ENCODE peak calls at places on chromosomes 1 and 21, in nine cellular contexts. M is sigmoid colon, B is transverse colon, X is GM12892, D is GM12891, U is spleen, W is suprapubic skin, C is esophagus muscularis mucosa, P is K562. R is an unnamed sample.

GRCh38 chr1:237677979-237678378 is 212.7 kb downstream of the ZP4 start:
- DNase-seq in M (no peak), B (no peak), X (no peak), D (no peak), U (no peak), W (no peak), C (no peak), P (no peak), R (no peak)

GRCh38 chr1:25356441-25356840 is 18.3 kb downstream of the TMEM50A start:
- DNase-seq in M (no peak), B (no peak), X (no peak), D (no peak), U (no peak), W (no peak), C (no peak), P (no peak), R (no peak)

GRCh38 chr21:46118305-46118870 is 20.5 kb downstream of the COL6A2 start:
- DNase-seq in M (peak), B (no peak), X (peak), D (peak), U (peak), W (peak), C (no peak), P (no peak), R (no peak)

GRCh38 chr1:53413175-53414001 is 45.8 kb upstream of the DMRTB1 start:
- DNase-seq in M (peak), B (no peak), X (no peak), D (no peak), U (no peak), W (no peak), C (no peak), P (no peak), R (peak)

GRCh38 chr1:92826792-92827191 is 5.0 kb upstream of the RPL5 start:
- DNase-seq in M (no peak), B (no peak), X (no peak), D (no peak), U (no peak), W (no peak), C (no peak), P (peak), R (no peak)

GRCh38 chr1:76546354-76546933 is 320.8 kb upstream of the ST6GALNAC5 start:
- DNase-seq in M (no peak), B (no peak), X (no peak), D (no peak), U (no peak), W (no peak), C (no peak), P (no peak), R (no peak)

GRCh38 chr1:183780159-183780558 is 24.8 kb upstream of the RGL1 start:
- DNase-seq in M (no peak), B (no peak), X (no peak), D (no peak), U (no peak), W (no peak), C (no peak), P (no peak), R (no peak)

GRCh38 chr1:58768971-58769808 is 14.7 kb downstream of the JUN start:
- DNase-seq in M (peak), B (peak), X (no peak), D (no peak), U (peak), W (peak), C (no peak), P (peak), R (no peak)

GRCh38 chr21:46439906-46440305 is 18.8 kb upstream of the DIP2A start:
- DNase-seq in M (no peak), B (no peak), X (no peak), D (no peak), U (no peak), W (no peak), C (no peak), P (no peak), R (no peak)

DNA sequence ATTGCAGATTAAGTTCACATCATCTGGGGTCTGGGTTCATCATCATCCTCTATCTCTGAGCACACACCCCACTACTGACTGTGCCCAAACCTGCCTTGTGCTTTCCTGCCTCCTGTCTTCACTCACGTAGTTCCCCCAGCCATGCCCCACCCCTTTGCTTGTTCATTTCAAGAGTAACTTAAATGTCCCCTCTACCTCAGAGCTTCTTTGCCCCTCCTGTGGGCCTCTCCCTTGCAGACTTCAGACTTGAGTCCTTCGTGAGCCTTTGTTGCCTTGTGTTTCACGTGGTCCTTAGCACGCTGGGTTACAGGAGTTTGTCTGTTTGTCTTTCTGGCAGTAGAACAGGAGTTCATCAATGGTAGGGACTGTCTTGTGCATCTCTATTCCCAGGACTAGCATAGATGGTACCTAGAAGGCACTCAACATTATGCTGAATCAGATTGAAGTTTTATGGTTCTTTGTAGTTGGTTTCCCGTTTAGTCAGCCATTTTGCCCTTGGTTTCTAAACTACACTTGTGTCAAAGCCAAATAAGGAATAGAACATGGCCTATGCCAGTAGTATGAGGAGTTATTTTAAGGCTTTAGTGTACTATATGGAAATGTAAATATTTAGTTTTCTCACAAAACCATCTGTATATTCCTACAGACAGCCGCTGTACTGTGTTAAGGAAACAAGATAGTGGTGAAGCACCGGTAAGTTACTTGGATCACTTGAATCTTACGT is 86.2 kb downstream of the TTC3 start:
- DNase-seq in M (no peak), B (no peak), X (no peak), D (peak), U (no peak), W (no peak), C (no peak), P (no peak), R (no peak)
- TF ChIP-seq POLR2AphosphoS5 in M (no peak), B (no peak), X (peak), D (no peak), U (no peak), W (no peak), C (no peak), P (no peak), R (no peak)

DNA sequence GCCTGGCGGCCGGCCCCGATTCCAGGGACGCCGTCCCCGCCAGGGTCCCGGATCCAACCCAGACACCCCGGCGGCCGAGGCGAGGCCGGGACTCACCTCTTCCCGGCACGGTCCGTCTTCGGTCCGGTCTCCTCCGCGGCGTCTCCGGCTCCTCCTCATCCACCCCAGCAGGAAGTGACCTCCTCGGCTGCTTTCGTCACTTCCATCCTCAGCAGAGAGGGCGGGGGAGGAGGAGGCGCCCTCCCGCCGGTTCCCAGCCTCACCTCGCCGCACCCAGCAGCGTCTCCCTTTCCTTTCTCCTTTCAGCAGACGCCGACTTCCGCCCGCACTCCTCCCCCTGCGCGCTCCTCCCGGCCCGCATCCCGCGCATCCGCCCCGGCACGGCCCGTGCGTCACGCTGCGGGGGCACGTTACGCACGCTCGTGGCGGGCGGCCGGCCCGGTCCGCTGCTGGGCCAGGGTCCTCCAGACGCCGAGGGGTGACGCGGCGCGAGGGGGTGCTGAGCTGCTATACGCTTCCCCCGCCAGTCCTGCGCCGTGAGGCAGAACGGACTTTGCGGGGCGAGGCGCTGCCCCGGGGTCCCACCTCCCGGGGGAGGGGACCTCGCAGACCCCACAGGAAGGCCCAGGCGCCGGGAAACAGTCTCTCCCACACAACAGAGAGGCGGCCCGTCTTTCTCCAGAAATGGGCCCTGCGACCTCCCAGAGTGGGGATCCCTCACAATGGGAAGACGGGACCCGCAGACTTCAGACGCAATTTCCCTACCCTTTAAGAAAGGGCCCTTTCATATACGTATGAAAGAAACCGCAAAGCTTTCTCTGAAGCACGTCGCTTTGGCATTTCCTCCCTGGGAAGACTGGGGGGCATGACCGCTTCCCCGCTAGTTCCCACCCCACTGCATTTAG is at the start of gene ETV3:
- DNase-seq in M (peak), B (peak), X (peak), D (peak), U (peak), W (peak), C (peak), P (peak), R (peak)
- TF ChIP-seq POLR2A in M (peak), B (peak), X (peak), D (no peak), U (no peak), W (peak), C (peak), P (peak), R (peak)

GRCh38 chr1:202703191-202703590 is 7.1 kb downstream of the SYT2 start:
- DNase-seq in M (no peak), B (no peak), X (no peak), D (no peak), U (no peak), W (no peak), C (no peak), P (no peak), R (no peak)
- TF ChIP-seq POLR2AphosphoS5 in M (no peak), B (no peak), X (no peak), D (no peak), U (no peak), W (no peak), C (no peak), P (no peak), R (no peak)

GRCh38 chr1:230867903-230868735 is at the start of gene C1orf198:
- DNase-seq in M (peak), B (peak), X (peak), D (peak), U (peak), W (peak), C (no peak), P (peak), R (no peak)
- TF ChIP-seq POLR2A in M (peak), B (peak), X (peak), D (no peak), U (no peak), W (no peak), C (peak), P (peak), R (peak)

R was measured in HCT116.